ENCODE peak calls at places on chromosome 12, in ten cellular contexts. D is CD8-positive, alpha-beta memory T cell; J is pancreas; I is astrocyte; T is kidney; L is ovary; E is hepatocyte; F is psoas muscle; B is suprapubic skin; Y is effector memory CD4-positive, alpha-beta T cell. M is an unnamed sample. For H3K4me1, the result is how much of the 10 kb centered on the place peaks cover.

GRCh38 chr12:76810690-76811434 is 46.9 kb downstream of the ZDHHC17 start:
- DNase-seq in J (no peak), B (no peak), L (no peak), Y (no peak), E (peak), F (no peak), T (no peak), I (no peak), D (no peak), M (no peak)

GRCh38 chr12:49121047-49121696 is 10.0 kb downstream of the TUBA1B start:
- DNase-seq in J (peak), D (no peak), I (peak), F (no peak), T (no peak), B (no peak), L (no peak), E (peak), Y (no peak), M (no peak)

GRCh38 chr12:70652451-70652850 is 15.2 kb upstream of the PTPRB start:
- DNase-seq in F (no peak), E (no peak), T (no peak), I (peak), J (no peak), Y (no peak), B (no peak), L (no peak), D (no peak), M (no peak)

GRCh38 chr12:105775351-105775750 is 363.4 kb downstream of the NUAK1 start:
- DNase-seq in I (peak), E (no peak), L (no peak), B (no peak), J (no peak), F (no peak), Y (no peak), T (no peak), D (no peak), M (no peak)

GRCh38 chr12:93616584-93617101 is 44.2 kb downstream of the SOCS2 start:
- DNase-seq in L (no peak), D (no peak), F (no peak), J (no peak), I (peak), E (no peak), Y (no peak), B (no peak), T (no peak), M (no peak)

GRCh38 chr12:104042580-104042979 is 7.4 kb downstream of the GLT8D2 start:
- DNase-seq in F (no peak), L (no peak), D (no peak), B (no peak), I (no peak), Y (no peak), T (no peak), E (no peak), J (no peak), M (no peak)

GRCh38 chr12:100398307-100398706 is 41.4 kb downstream of the SLC17A8 start:
- DNase-seq in Y (no peak), L (no peak), T (no peak), E (peak), D (no peak), B (no peak), I (no peak), J (no peak), F (no peak), M (no peak)

GRCh38 chr12:1324099-1324498 is 270.3 kb downstream of the FBXL14 start:
- DNase-seq in T (no peak), Y (no peak), E (no peak), D (no peak), B (no peak), F (no peak), L (no peak), J (no peak), I (no peak), M (no peak)

GRCh38 chr12:3014641-3015040 is 55.4 kb downstream of the TEAD4 start:
- DNase-seq in J (no peak), L (no peak), F (no peak), E (no peak), B (no peak), I (no peak), Y (no peak), T (peak), D (no peak), M (peak)

GRCh38 chr12:76653342-76653741 is 93.8 kb upstream of the OSBPL8 start:
- DNase-seq in J (no peak), F (no peak), T (no peak), B (no peak), D (no peak), E (no peak), I (no peak), L (no peak), Y (no peak), M (no peak)

GRCh38 chr12:14850929-14851663 is 7.8 kb upstream of the ART4 start:
- DNase-seq in B (no peak), Y (no peak), E (no peak), D (no peak), F (no peak), J (no peak), L (no peak), I (no peak), T (no peak), M (no peak)

GRCh38 chr12:7101047-7101693 is 7.8 kb downstream of the C1RL start:
- DNase-seq in L (no peak), Y (no peak), F (no peak), B (peak), J (no peak), E (no peak), I (no peak), T (no peak), D (no peak), M (no peak)

GRCh38 chr12:46237381-46238045 is 31.3 kb downstream of the SLC38A1 start:
- DNase-seq in L (no peak), B (no peak), F (no peak), T (no peak), Y (no peak), D (no peak), E (no peak), J (no peak), I (peak), M (no peak)

GRCh38 chr12:51797301-51797700 is 51.2 kb downstream of the FIGNL2 start:
- DNase-seq in T (no peak), F (no peak), B (no peak), L (no peak), D (no peak), E (no peak), J (no peak), I (no peak), Y (no peak), M (no peak)

GRCh38 chr12:112005419-112006395 is 7.3 kb downstream of the TMEM116 start:
- DNase-seq in F (no peak), I (no peak), T (no peak), L (no peak), Y (no peak), D (no peak), E (peak), B (no peak), J (no peak), M (no peak)

GRCh38 chr12:7373226-7373625 is 69.4 kb downstream of the ACSM4 start:
- DNase-seq in T (no peak), Y (no peak), J (no peak), L (no peak), B (no peak), E (no peak), F (no peak), I (no peak), D (no peak), M (no peak)

DNA sequence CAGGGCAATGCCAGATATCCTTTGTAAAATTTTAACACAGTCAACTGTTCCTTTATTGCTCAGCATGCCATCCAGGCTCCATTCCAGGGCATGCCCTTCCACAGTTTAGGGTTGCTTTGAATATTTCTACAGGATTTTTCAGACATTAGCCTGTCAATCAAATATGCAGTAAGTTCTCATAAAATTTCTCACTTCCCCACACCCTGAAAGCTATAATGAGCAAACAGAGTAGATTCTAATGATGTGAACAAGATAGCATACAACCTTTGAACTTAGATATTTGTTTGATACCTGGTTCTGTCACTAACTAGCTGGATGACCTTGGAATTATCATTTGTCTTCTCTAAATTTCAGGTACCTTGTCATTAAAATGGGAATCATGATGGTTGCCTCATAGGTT is 251.2 kb downstream of the SYT1 start:
- DNase-seq in J (no peak), B (no peak), E (no peak), Y (no peak), T (no peak), D (no peak), L (no peak), F (no peak), I (no peak), M (no peak)
- H3K4me1 ChIP-seq in J (under half), B (under half), E (under half), Y (under half), T (under half), D (under half), L (under half), F (under half), I (under half), M (under half)

GRCh38 chr12:124510301-124510970 is 57.0 kb downstream of the NCOR2 start:
- DNase-seq in J (peak), D (no peak), T (peak), L (no peak), F (peak), Y (no peak), I (no peak), E (no peak), B (no peak), M (no peak)
- H3K4me1 ChIP-seq in J (under half), D (under half), T (half or more), L (half or more), F (half or more), Y (under half), I (half or more), E (half or more), B (half or more), M (under half)

GRCh38 chr12:124375141-124375788 is 80.4 kb downstream of the RFLNA start:
- DNase-seq in J (no peak), B (no peak), I (no peak), E (no peak), D (no peak), Y (no peak), L (no peak), T (no peak), F (no peak), M (no peak)
- H3K4me1 ChIP-seq in J (under half), B (under half), I (under half), E (under half), D (under half), Y (under half), L (under half), T (under half), F (under half), M (under half)

DNA sequence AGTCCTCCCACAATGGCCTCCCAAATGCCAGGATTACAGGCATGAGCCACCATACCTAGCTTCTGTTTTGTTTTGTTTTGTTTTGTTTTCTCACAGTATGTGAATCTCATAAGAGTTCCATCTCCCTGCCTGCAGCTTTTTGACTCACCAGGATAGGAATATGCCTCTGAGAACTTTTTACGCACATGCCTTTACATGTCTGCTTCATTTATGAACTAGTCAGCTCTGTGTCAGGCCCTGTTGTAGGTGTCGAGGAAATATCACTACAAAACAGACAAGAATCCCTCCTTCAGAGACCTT is 89.0 kb downstream of the BORCS5 start:
- DNase-seq in T (no peak), Y (no peak), F (no peak), J (no peak), B (no peak), L (no peak), D (no peak), I (no peak), E (no peak), M (no peak)
- H3K4me1 ChIP-seq in T (under half), Y (under half), F (under half), J (under half), B (under half), L (under half), D (under half), I (under half), E (under half), M (half or more)

GRCh38 chr12:91239497-91239896 is 56.9 kb upstream of the DCN start:
- DNase-seq in L (no peak), T (no peak), J (no peak), F (no peak), D (no peak), Y (no peak), B (no peak), I (no peak), E (no peak), M (no peak)
- H3K4me1 ChIP-seq in L (under half), T (under half), J (under half), F (under half), D (under half), Y (under half), B (under half), I (under half), E (under half), M (under half)

DNA sequence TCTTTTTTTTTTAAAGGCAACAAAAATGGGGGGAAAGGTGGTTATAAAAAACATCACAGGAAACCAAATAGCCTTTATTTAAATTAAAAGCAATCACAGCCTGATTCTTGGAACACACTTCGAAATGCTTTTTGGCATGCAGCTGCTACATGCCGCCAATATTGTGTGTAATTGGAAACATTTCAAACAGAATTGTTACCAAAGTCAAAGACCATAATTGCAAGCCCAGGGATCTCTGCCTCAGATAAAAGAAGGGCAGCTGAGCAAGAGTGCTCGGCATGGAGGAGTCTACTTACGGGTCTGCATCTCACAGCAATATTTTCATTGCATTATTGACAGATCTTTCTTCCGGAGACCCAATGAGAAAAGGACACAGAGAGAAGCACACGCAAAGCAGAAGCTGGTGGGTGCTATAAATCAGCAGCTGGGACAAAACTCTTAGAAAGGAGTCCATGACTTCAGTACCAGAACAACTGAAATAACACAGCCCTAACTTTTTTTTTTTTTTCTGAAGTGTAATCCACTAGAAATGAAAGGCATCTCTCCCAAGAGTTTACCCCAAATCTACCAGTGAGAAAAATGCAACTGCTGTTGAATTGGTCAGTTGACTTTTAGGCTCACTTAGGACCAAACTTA is 4.9 kb downstream of the PRICKLE1 start:
- DNase-seq in F (no peak), I (no peak), L (no peak), Y (no peak), B (no peak), D (no peak), J (no peak), T (no peak), E (no peak), M (no peak)
- H3K4me1 ChIP-seq in F (under half), I (under half), L (under half), Y (under half), B (under half), D (under half), J (under half), T (under half), E (under half), M (under half)